ENCODE peak calls at places on chromosomes 2 and 18, in eight cellular contexts. D, L, J, S, F, X, B and C are unnamed samples.
A peak's percentile ranks its signal among the peaks of the same experiment; 100 is the strongest.

GRCh38 chr18:50307400-50307737 is 19.9 kb upstream of the CXXC1 start:
- DNase-seq in S (no peak), F (no peak), X (no peak), B (no peak), J (no peak), L (no peak), D (no peak), C (no peak)

GRCh38 chr18:3508576-3509559 is 58.9 kb downstream of the TGIF1 start:
- DNase-seq in D (no peak), L (no peak), S (no peak), B (no peak), F (peak; percentile 11), X (no peak), J (no peak), C (peak; percentile 16)

GRCh38 chr2:74715880-74716279 is 61.8 kb downstream of the SEMA4F start:
- DNase-seq in B (no peak), X (no peak), J (no peak), S (no peak), L (no peak), F (no peak), D (no peak), C (no peak)

GRCh38 chr2:192146069-192147006 is 48.4 kb downstream of the TMEFF2 start:
- DNase-seq in D (no peak), S (no peak), J (no peak), F (peak; percentile 75), B (no peak), X (no peak), L (no peak), C (no peak)

GRCh38 chr2:109145286-109145685 is 16.3 kb downstream of the SH3RF3 start:
- DNase-seq in J (no peak), X (no peak), B (no peak), F (no peak), S (no peak), D (no peak), L (no peak), C (no peak)

GRCh38 chr2:240604939-240605716 is 18.6 kb downstream of the CAPN10 start:
- DNase-seq in D (no peak), F (no peak), B (peak; percentile 62), X (no peak), L (no peak), S (peak; percentile 42), J (no peak), C (no peak)

GRCh38 chr2:9800639-9800974 is 42.7 kb upstream of the TAF1B start:
- DNase-seq in J (no peak), S (no peak), B (no peak), X (no peak), F (no peak), L (no peak), D (no peak), C (no peak)

GRCh38 chr2:241726459-241726858 is 8.0 kb upstream of the D2HGDH start:
- DNase-seq in J (no peak), D (no peak), B (no peak), F (no peak), L (no peak), X (no peak), S (no peak), C (no peak)

GRCh38 chr18:66560092-66560491 is 43.8 kb downstream of the CDH19 start:
- DNase-seq in X (no peak), S (peak; percentile 44), F (peak; percentile 19), B (no peak), L (peak; percentile 25), J (no peak), D (peak; percentile 13), C (no peak)

GRCh38 chr2:235535423-235536130 is 41.7 kb downstream of the AGAP1 start:
- DNase-seq in D (no peak), X (no peak), B (peak; percentile 46), J (no peak), L (no peak), S (no peak), F (no peak), C (no peak)

GRCh38 chr18:45920367-45920766 is 46.8 kb downstream of the EPG5 start:
- DNase-seq in B (peak; percentile 93), D (no peak), F (peak; percentile 70), L (peak; percentile 19), J (no peak), S (peak; percentile 91), X (peak; percentile 82), C (no peak)

GRCh38 chr2:27162151-27163121 is 13.6 kb downstream of the TCF23 start:
- DNase-seq in F (peak; percentile 9), B (no peak), S (no peak), D (no peak), J (peak; percentile 47), L (no peak), X (no peak), C (no peak)

GRCh38 chr2:120774557-120775160 is 39.0 kb downstream of the GLI2 start:
- DNase-seq in D (no peak), S (no peak), J (no peak), F (no peak), L (no peak), B (peak; percentile 10), X (no peak), C (no peak)

GRCh38 chr2:223113161-223113560 is 61.2 kb downstream of the KCNE4 start:
- DNase-seq in J (no peak), F (no peak), D (no peak), L (no peak), X (no peak), S (no peak), B (no peak), C (no peak)

GRCh38 chr2:17309741-17310339 is 208.4 kb downstream of the RAD51AP2 start:
- DNase-seq in F (peak; percentile 68), J (peak; percentile 69), L (peak; percentile 45), D (peak; percentile 53), B (no peak), S (peak; percentile 60), X (no peak), C (peak; percentile 58)

GRCh38 chr2:65320042-65320711 is 92.5 kb downstream of the ACTR2 start:
- DNase-seq in B (no peak), F (peak; percentile 88), D (no peak), X (no peak), J (peak; percentile 40), S (no peak), L (no peak), C (no peak)
- TF ChIP-seq CTCF in B (no peak), F (peak; percentile 69), D (peak; percentile 30), X (no peak), J (peak; percentile 50), S (no peak), L (no peak), C (no peak)

GRCh38 chr2:169110919-169111318 is 41.6 kb downstream of the DHRS9 start:
- DNase-seq in X (no peak), B (no peak), F (no peak), S (no peak), J (no peak), D (no peak), L (no peak), C (no peak)

GRCh38 chr2:169107645-169108044 is 38.3 kb downstream of the DHRS9 start:
- DNase-seq in X (no peak), L (peak; percentile 69), S (no peak), B (no peak), J (no peak), D (no peak), F (no peak), C (no peak)

GRCh38 chr2:169106563-169107545 is 37.5 kb downstream of the DHRS9 start:
- DNase-seq in L (peak; percentile 56), B (no peak), J (no peak), S (no peak), D (no peak), F (no peak), X (no peak), C (no peak)

GRCh38 chr2:169108098-169108884 is 38.9 kb downstream of the DHRS9 start:
- DNase-seq in S (no peak), X (no peak), L (peak; percentile 31), F (no peak), D (no peak), J (no peak), B (no peak), C (no peak)

DNA sequence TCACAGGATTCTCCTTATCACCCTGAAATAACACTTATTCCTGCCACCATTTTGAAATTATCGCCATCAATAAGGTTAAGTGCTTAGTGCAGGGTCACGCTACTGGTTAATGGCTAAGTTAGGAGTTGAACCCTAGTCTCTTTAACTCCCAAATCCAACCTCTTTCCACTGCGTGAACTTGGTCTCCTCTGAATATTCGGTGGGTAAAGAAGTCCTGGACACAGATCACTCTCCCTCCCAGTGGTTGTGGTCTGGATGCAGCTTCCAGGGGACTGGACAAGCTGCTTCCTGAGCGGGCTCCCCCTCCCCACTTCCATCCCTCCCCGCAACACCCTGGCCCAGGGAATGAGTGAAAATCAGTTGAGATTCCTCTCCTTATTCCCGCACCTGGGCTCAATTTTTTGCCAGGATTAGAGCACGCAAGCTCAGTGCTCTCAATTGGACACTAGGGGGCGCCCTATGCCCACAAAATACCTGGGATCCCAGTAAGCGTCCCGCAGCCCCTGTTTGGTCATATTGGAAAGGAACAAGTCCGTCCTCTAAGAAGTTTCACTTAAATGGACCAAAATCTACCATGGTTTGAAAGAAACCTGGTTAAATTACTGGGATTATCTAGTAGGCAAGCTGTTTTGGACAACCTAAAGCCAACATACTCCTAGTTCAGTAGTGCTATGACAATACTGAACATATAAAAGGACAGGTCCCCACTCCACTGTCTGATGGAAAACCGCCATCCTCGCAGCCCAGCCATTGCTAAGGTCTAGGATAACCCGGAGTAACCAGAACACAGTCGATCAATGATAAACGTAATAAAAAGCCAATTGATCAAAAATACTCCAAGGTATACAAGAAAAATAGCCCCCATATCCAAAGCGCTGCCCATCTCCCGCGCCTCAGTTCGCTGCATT is 40.4 kb downstream of the DHRS9 start:
- DNase-seq in J (peak; percentile 92), D (peak; percentile 83), L (peak; percentile 80), S (peak; percentile 86), F (peak; percentile 82), X (peak; percentile 69), B (peak; percentile 77), C (peak; percentile 86)
- TF ChIP-seq CTCF in J (peak; percentile 95), D (peak; percentile 96), L (peak; percentile 93), S (peak; percentile 90), F (peak; percentile 86), X (peak; percentile 74), B (peak; percentile 90), C (peak; percentile 92)

GRCh38 chr18:477565-477964 is 22.9 kb downstream of the COLEC12 start:
- DNase-seq in D (no peak), X (no peak), L (peak; percentile 65), B (no peak), F (no peak), J (peak; percentile 53), S (no peak), C (no peak)
- TF ChIP-seq CTCF in D (peak; percentile 55), X (no peak), L (peak; percentile 52), B (peak; percentile 28), F (peak; percentile 3), J (peak; percentile 72), S (peak; percentile 30), C (no peak)

DNA sequence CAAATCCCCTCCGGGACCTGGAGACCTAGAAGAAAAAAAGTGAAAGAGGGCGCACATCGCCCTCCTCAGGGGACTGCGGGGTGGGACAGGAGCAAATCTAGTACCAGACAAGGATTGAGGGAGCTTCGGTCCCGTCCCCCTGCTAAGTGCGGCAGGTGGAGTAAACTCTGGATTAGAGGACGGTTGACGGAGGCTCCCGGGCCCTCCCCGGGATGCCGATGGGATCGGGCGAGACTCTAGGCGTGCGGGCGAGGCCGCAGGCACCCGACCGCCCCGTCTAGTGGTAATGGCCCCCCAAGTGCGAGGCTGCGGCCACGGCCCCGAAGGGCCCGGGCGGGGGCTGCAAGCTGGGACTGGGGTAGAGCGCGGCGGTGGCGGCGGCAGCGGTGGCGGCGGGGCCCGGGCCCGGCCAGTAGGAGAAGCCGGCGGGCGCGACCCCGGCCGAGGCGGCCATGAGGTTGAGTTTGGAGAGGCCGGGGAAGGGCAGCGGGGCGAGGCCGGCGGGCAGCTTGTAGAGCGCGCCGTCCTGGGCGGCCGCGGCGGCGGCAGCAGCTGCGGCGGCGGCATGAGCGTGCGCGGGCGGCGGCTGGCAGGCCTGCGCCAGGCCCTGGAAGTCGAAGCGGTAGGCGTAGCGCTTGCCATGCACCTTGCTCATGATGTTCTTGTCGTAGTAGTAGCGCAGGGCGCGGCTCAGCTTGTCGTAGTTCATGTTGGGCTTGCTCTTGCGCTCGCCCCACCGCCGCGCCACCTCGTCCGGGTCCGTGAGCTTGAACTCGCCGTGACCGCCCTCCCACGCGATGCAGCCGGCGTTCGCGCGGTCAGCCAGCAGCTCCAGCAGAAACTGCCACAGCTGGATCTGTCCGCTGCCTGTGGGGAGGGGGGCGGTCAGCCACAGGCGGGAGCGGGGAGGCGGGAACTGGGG is 3.3 kb downstream of the FEV start:
- DNase-seq in B (peak; percentile 80), L (peak; percentile 46), D (no peak), S (no peak), J (no peak), X (no peak), F (no peak), C (peak; percentile 61)
- TF ChIP-seq CTCF in B (no peak), L (no peak), D (peak; percentile 12), S (no peak), J (no peak), X (no peak), F (no peak), C (no peak)